ENCODE peak calls at places on chromosomes 16 and 17, in nine cellular contexts. G, E, P, M, N, C, Z, Y and L are unnamed samples.
A peak's percentile ranks its signal among the peaks of the same experiment; 100 is the strongest.

GRCh38 chr16:87586201-87586782 is 16.0 kb upstream of the JPH3 start:
- DNase-seq in G (no peak), Y (no peak), N (no peak), Z (no peak), C (no peak), P (no peak), E (no peak), M (peak; percentile 39), L (no peak)

GRCh38 chr16:56960681-56961281 is 969 bp upstream of the CETP start:
- DNase-seq in Z (no peak), N (no peak), P (no peak), G (no peak), C (no peak), E (no peak), M (no peak), Y (no peak), L (no peak)

GRCh38 chr17:42774066-42774750 is 959 bp downstream of the VPS25 start:
- DNase-seq in N (no peak), P (peak; percentile 53), Z (peak; percentile 60), G (no peak), M (no peak), E (no peak), Y (peak; percentile 87), C (no peak), L (no peak)

GRCh38 chr16:88478115-88478514 is 25.0 kb downstream of the ZFPM1 start:
- DNase-seq in Z (no peak), N (peak; percentile 26), M (no peak), E (no peak), P (no peak), G (peak; percentile 42), C (no peak), Y (no peak), L (peak; percentile 26)

GRCh38 chr17:37527249-37527851 is 37.7 kb downstream of the DUSP14 start:
- DNase-seq in Y (peak; percentile 72), M (no peak), C (peak; percentile 63), Z (peak; percentile 19), G (no peak), N (no peak), E (no peak), P (peak; percentile 59), L (peak; percentile 6)

GRCh38 chr16:30409125-30410060 is 2.0 kb downstream of the ZNF771 start:
- DNase-seq in C (peak; percentile 90), Y (peak; percentile 94), P (peak; percentile 87), E (peak; percentile 69), N (peak; percentile 92), Z (peak; percentile 83), M (peak; percentile 92), G (peak; percentile 87), L (peak; percentile 87)

GRCh38 chr17:9004132-9004960 is 17.0 kb upstream of the NTN1 start:
- DNase-seq in Y (no peak), G (no peak), Z (no peak), P (no peak), N (no peak), E (no peak), C (no peak), M (no peak), L (no peak)

GRCh38 chr17:19347323-19348080 is 15.0 kb downstream of the B9D1 start:
- DNase-seq in Y (no peak), N (no peak), P (no peak), G (no peak), M (no peak), Z (no peak), E (no peak), C (no peak), L (no peak)

GRCh38 chr16:13070268-13070667 is 168.9 kb downstream of the SHISA9 start:
- DNase-seq in N (no peak), G (no peak), C (no peak), M (no peak), Y (no peak), Z (no peak), E (peak; percentile 4), P (no peak), L (no peak)

GRCh38 chr16:87202346-87202745 is 114.8 kb downstream of the C16orf95 start:
- DNase-seq in C (no peak), P (no peak), G (no peak), E (no peak), Z (no peak), N (no peak), M (no peak), Y (peak; percentile 41), L (no peak)

GRCh38 chr17:36183001-36183810 is 6.8 kb upstream of the TBC1D3B start:
- DNase-seq in Y (peak; percentile 50), C (peak; percentile 59), G (no peak), Z (peak; percentile 27), M (peak; percentile 82), N (no peak), E (no peak), P (peak; percentile 56), L (no peak)

GRCh38 chr17:6178959-6179358 is 108.8 kb downstream of the WSCD1 start:
- DNase-seq in E (no peak), N (no peak), M (no peak), C (no peak), P (no peak), Z (no peak), Y (no peak), G (no peak), L (no peak)

GRCh38 chr16:87431926-87432325 is 39.8 kb downstream of the MAP1LC3B start:
- DNase-seq in P (no peak), N (no peak), E (no peak), M (no peak), Y (peak; percentile 21), C (peak; percentile 48), Z (peak; percentile 64), G (no peak), L (no peak)

GRCh38 chr16:8864480-8864879 is 4.3 kb downstream of the CARHSP1 start:
- DNase-seq in G (no peak), M (no peak), Y (no peak), Z (no peak), C (no peak), N (no peak), P (no peak), E (no peak), L (no peak)

GRCh38 chr16:20740007-20740883 is 1.4 kb downstream of the THUMPD1 start:
- DNase-seq in Z (no peak), Y (peak; percentile 40), M (no peak), G (no peak), N (no peak), C (no peak), P (peak; percentile 32), E (no peak), L (no peak)

GRCh38 chr17:6035801-6036394 is 34.3 kb upstream of the WSCD1 start:
- DNase-seq in Y (no peak), Z (no peak), N (no peak), M (no peak), G (no peak), P (no peak), E (no peak), C (no peak), L (no peak)

GRCh38 chr17:63477471-63478440 is 895 bp downstream of the ACE start:
- DNase-seq in E (no peak), M (no peak), P (no peak), G (no peak), C (no peak), Z (no peak), N (no peak), Y (no peak), L (no peak)

GRCh38 chr16:77767211-77767610 is 21.2 kb upstream of the VAT1L start:
- DNase-seq in E (no peak), G (no peak), M (no peak), C (no peak), Y (no peak), P (no peak), Z (no peak), N (no peak), L (no peak)

GRCh38 chr17:75404223-75404738 is 1.2 kb downstream of the GRB2 start:
- DNase-seq in Z (peak; percentile 61), C (peak; percentile 86), M (peak; percentile 70), N (peak; percentile 12), Y (peak; percentile 91), G (peak; percentile 47), P (peak; percentile 75), E (peak; percentile 7), L (no peak)

GRCh38 chr16:16067127-16067526 is 117.7 kb downstream of the ABCC1 start:
- DNase-seq in P (no peak), M (no peak), C (no peak), Z (no peak), N (no peak), G (no peak), E (no peak), Y (no peak), L (no peak)

GRCh38 chr16:1309888-1310831 is 724 bp downstream of the UBE2I start:
- DNase-seq in E (no peak), N (peak; percentile 28), C (no peak), Z (no peak), M (no peak), Y (peak; percentile 46), P (no peak), G (peak; percentile 55), L (peak; percentile 24)

GRCh38 chr17:31371511-31372097 is 19.9 kb upstream of the RAB11FIP4 start:
- DNase-seq in G (no peak), N (no peak), P (no peak), C (no peak), Y (no peak), E (no peak), M (no peak), Z (no peak), L (no peak)

GRCh38 chr17:38453951-38454421 is 25.7 kb downstream of the ARHGAP23 start:
- DNase-seq in E (no peak), N (no peak), P (no peak), C (peak; percentile 59), Y (peak; percentile 61), G (no peak), M (no peak), Z (no peak), L (no peak)

GRCh38 chr16:12551530-12551929 is 252.2 kb downstream of the CPPED1 start:
- DNase-seq in C (no peak), Z (no peak), M (no peak), E (no peak), Y (no peak), N (no peak), P (no peak), G (no peak), L (no peak)